ENCODE peak calls at places on chromosomes 2 and 18, in ten cellular contexts. Z, V, N, L, B, U, W, J, C and H are unnamed samples. For H3K4me1 and H3K9me3, the result is how much of the 10 kb centered on the place peaks cover.

GRCh38 chr2:227674485-227674884 is 7.9 kb downstream of the SCYGR5 start:
- DNase-seq in J (no peak), Z (no peak), N (no peak), U (no peak), W (no peak), C (no peak), L (no peak), B (no peak), V (no peak), H (no peak)

GRCh38 chr2:7728388-7728787 is 811.2 kb downstream of the RNF144A start:
- DNase-seq in C (no peak), W (no peak), B (no peak), J (no peak), Z (no peak), V (no peak), N (no peak), U (no peak), L (no peak), H (no peak)

GRCh38 chr18:26164571-26164970 is 30.9 kb downstream of the PSMA8 start:
- DNase-seq in V (no peak), U (no peak), N (no peak), W (no peak), J (no peak), Z (no peak), B (no peak), L (no peak), C (no peak), H (no peak)

GRCh38 chr2:134181219-134181618 is 72.7 kb upstream of the MGAT5 start:
- DNase-seq in Z (peak), B (no peak), W (no peak), V (no peak), U (peak), J (no peak), C (peak), N (no peak), L (no peak), H (peak)

GRCh38 chr2:241272722-241273551 is 42.5 kb downstream of the HDLBP start:
- DNase-seq in B (peak), J (peak), C (peak), V (no peak), Z (no peak), L (peak), W (peak), U (peak), N (peak), H (peak)

GRCh38 chr2:196365132-196365531 is 193.8 kb upstream of the STK17B start:
- DNase-seq in Z (no peak), N (no peak), J (no peak), L (no peak), W (no peak), V (no peak), C (no peak), U (no peak), B (no peak), H (no peak)

GRCh38 chr2:193475038-193475437 is 1280.3 kb upstream of the TMEFF2 start:
- DNase-seq in J (peak), N (no peak), Z (no peak), W (no peak), B (no peak), V (no peak), C (no peak), L (no peak), U (no peak), H (no peak)

GRCh38 chr2:222933458-222933857 is 72.6 kb downstream of the ACSL3 start:
- DNase-seq in J (no peak), V (no peak), B (no peak), Z (no peak), W (no peak), N (no peak), L (no peak), U (no peak), C (no peak), H (no peak)

GRCh38 chr2:58055027-58055786 is 8.6 kb downstream of the VRK2 start:
- DNase-seq in J (no peak), B (no peak), V (no peak), Z (no peak), C (no peak), W (no peak), L (peak), U (no peak), N (no peak), H (no peak)

GRCh38 chr18:33605250-33605649 is 27.2 kb downstream of the ASXL3 start:
- DNase-seq in U (no peak), W (no peak), L (no peak), V (no peak), B (no peak), J (no peak), Z (peak), N (no peak), C (no peak), H (no peak)

GRCh38 chr2:124325667-124326425 is 300.8 kb downstream of the CNTNAP5 start:
- DNase-seq in L (peak), W (no peak), N (no peak), Z (no peak), U (no peak), V (no peak), B (no peak), C (no peak), J (no peak), H (no peak)

GRCh38 chr2:142472382-142472781 is 341.6 kb upstream of the LRP1B start:
- DNase-seq in C (no peak), U (no peak), Z (no peak), B (no peak), W (no peak), L (no peak), J (no peak), N (no peak), V (no peak), H (no peak)

GRCh38 chr18:3051718-3052410 is 38.9 kb upstream of the LPIN2 start:
- DNase-seq in Z (no peak), V (no peak), B (peak), L (no peak), J (no peak), C (no peak), U (peak), N (no peak), W (no peak), H (no peak)

GRCh38 chr18:3054785-3055184 is 41.8 kb upstream of the LPIN2 start:
- DNase-seq in B (no peak), N (no peak), U (no peak), C (no peak), Z (no peak), J (no peak), V (no peak), W (no peak), L (no peak), H (no peak)

GRCh38 chr18:3054214-3054613 is 41.3 kb upstream of the LPIN2 start:
- DNase-seq in C (no peak), V (no peak), N (no peak), J (no peak), Z (no peak), W (no peak), L (no peak), U (no peak), B (peak), H (no peak)

GRCh38 chr18:3052411-3052758 is 39.4 kb upstream of the LPIN2 start:
- DNase-seq in C (no peak), B (peak), V (no peak), N (no peak), Z (no peak), W (no peak), U (no peak), J (no peak), L (no peak), H (no peak)

GRCh38 chr18:3053081-3053480 is 40.1 kb upstream of the LPIN2 start:
- DNase-seq in B (peak), C (no peak), N (no peak), Z (no peak), U (no peak), W (no peak), J (no peak), L (no peak), V (no peak), H (no peak)
- H3K4me1 ChIP-seq in B (under half), C (under half), N (under half), Z (under half), U (under half), W (under half), J (under half), L (under half), V (under half), H (under half)

DNA sequence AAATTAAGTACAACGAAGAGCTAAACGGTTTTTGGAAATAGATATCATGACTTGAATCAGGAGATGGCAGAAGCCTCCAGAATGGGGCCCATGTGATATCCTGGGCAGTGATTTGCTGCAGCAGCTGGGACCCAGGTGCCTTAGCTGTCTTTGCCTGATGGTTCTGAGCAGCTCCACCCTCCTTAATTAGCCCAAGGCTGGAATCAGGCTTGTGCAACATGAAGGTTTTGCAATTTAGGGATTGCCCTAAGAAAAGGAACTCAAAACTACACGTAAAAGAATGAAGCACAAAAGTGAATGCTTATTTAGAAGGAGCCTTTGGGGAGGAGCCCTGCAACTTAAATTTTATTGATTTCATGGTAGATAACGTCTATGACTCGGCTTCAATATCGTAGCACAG is 17.3 kb upstream of the CNDP2 start:
- DNase-seq in N (no peak), Z (no peak), V (no peak), J (no peak), W (no peak), L (no peak), U (no peak), C (peak), B (no peak), H (no peak)
- H3K4me3 ChIP-seq in N (no peak), Z (no peak), V (no peak), J (no peak), W (no peak), L (no peak), U (no peak), C (no peak), B (no peak), H (no peak)

GRCh38 chr18:71114550-71115210 is 825.8 kb downstream of the SOCS6 start:
- DNase-seq in C (no peak), W (no peak), J (no peak), Z (no peak), B (no peak), U (no peak), L (no peak), N (no peak), V (no peak), H (no peak)
- H3K9me3 ChIP-seq in C (under half), W (under half), J (under half), Z (under half), B (under half), U (under half), L (under half), N (under half), V (under half), H (under half)

GRCh38 chr2:120923426-120923825 is 187.8 kb downstream of the GLI2 start:
- DNase-seq in V (no peak), U (no peak), L (no peak), W (no peak), J (no peak), Z (no peak), N (no peak), C (no peak), B (no peak), H (no peak)
- H3K4me1 ChIP-seq in V (under half), U (under half), L (under half), W (under half), J (under half), Z (under half), N (under half), C (under half), B (under half), H (under half)

GRCh38 chr2:226077841-226078240 is 678.3 kb downstream of the NYAP2 start:
- DNase-seq in L (no peak), J (no peak), U (no peak), N (no peak), W (no peak), C (no peak), V (no peak), Z (no peak), B (no peak), H (no peak)
- H3K4me3 ChIP-seq in L (no peak), J (no peak), U (no peak), N (no peak), W (no peak), C (no peak), V (no peak), Z (no peak), B (no peak), H (no peak)

GRCh38 chr2:62320657-62321357 is 124.9 kb downstream of the B3GNT2 start:
- DNase-seq in B (no peak), Z (no peak), L (no peak), N (no peak), V (no peak), W (no peak), J (no peak), C (no peak), U (no peak), H (no peak)
- H3K9me3 ChIP-seq in B (under half), Z (under half), L (under half), N (under half), V (under half), W (under half), J (under half), C (under half), U (under half), H (under half)